ENCODE peak calls at places on chromosomes 13 and 19, in eight cellular contexts. I is SJSA1, U is tibial nerve, V is adrenal gland, O is astrocyte, Q is pancreas, D is neuronal stem cell, W is fibroblast of lung. T is an unnamed sample. For H3K36me3, the result is how much of the 10 kb centered on the place peaks cover.

GRCh38 chr19:39324242-39324842 is 3.7 kb upstream of the LRFN1 start:
- DNase-seq in I (no peak), U (no peak), V (no peak), O (no peak), Q (no peak), D (no peak), W (no peak), T (no peak)

GRCh38 chr19:2412449-2412848 is 14.9 kb downstream of the TIMM13 start:
- DNase-seq in I (no peak), U (no peak), V (no peak), O (no peak), Q (no peak), D (no peak), W (no peak), T (no peak)

GRCh38 chr13:27309967-27310598 is 39.5 kb downstream of the RASL11A start:
- DNase-seq in I (peak), U (no peak), V (no peak), O (no peak), Q (no peak), D (no peak), W (peak), T (peak)

GRCh38 chr13:61880576-61881283 is 465.1 kb upstream of the PCDH20 start:
- DNase-seq in I (no peak), U (no peak), V (no peak), O (no peak), Q (no peak), D (no peak), W (peak), T (peak)

GRCh38 chr19:15403151-15403531 is 15.6 kb downstream of the AKAP8L start:
- DNase-seq in I (no peak), U (no peak), V (no peak), O (no peak), Q (no peak), D (no peak), W (no peak), T (no peak)

GRCh38 chr19:49554701-49555181 is 25.6 kb downstream of the NOSIP start:
- DNase-seq in I (no peak), U (no peak), V (peak), O (no peak), Q (peak), D (no peak), W (no peak), T (no peak)

GRCh38 chr13:38494445-38494844 is 144.8 kb downstream of the UFM1 start:
- DNase-seq in I (no peak), U (no peak), V (no peak), O (no peak), Q (no peak), D (no peak), W (no peak), T (no peak)

GRCh38 chr19:40497214-40497613 is 30.4 kb downstream of the SPTBN4 start:
- DNase-seq in I (no peak), U (no peak), V (no peak), O (no peak), Q (no peak), D (no peak), W (no peak), T (no peak)

GRCh38 chr19:11191273-11191755 is 6.0 kb downstream of the KANK2 start:
- DNase-seq in I (peak), U (peak), V (peak), O (peak), Q (no peak), D (no peak), W (peak), T (peak)

GRCh38 chr19:44712864-44713515 is 14.0 kb downstream of the CEACAM16 start:
- DNase-seq in I (no peak), U (no peak), V (no peak), O (no peak), Q (no peak), D (no peak), W (peak), T (no peak)

GRCh38 chr19:10043286-10043927 is 30.1 kb downstream of the RDH8 start:
- DNase-seq in I (no peak), U (no peak), V (no peak), O (peak), Q (no peak), D (peak), W (peak), T (no peak)

GRCh38 chr13:73039201-73040108 is 19.4 kb upstream of the KLF5 start:
- DNase-seq in I (no peak), U (no peak), V (no peak), O (no peak), Q (no peak), D (no peak), W (no peak), T (no peak)

GRCh38 chr19:7941895-7942596 is 1.4 kb downstream of the TIMM44 start:
- DNase-seq in I (no peak), U (no peak), V (no peak), O (no peak), Q (no peak), D (no peak), W (no peak), T (no peak)

DNA sequence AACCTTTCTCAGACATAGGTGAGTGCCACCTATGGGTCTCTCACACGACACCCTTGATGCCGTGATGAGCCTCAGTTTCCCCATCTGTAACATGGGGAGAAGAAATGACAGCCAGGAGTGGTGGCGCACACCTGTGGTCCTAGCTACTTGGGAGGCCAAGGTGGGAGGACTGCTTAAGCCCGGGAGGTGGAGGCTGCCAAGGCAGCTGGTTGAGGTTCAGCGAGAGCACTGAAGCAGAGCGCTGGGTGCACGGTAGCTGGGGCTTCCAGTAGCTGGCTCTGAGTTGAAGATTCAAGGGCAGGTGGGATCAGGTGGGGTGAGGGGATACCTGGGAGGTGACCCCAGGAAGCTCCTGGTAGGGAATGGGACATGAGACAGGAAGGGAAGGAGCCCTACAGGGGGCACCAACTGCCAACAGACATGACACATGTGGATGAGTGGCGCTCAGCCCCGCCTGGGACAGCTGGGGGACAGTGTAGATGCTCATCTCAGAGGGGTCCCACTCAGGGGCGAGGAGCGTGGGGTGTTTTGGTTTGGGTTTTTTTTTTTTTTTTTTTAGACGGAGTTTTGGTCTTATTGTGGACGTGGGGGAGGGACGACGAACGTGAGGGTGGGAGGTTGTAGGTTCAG is 6.5 kb upstream of the SSBP4 start:
- DNase-seq in I (no peak), U (no peak), V (no peak), O (no peak), Q (no peak), D (no peak), W (no peak), T (no peak)
- H3K4me3 ChIP-seq in I (no peak), U (no peak), V (no peak), O (no peak), Q (no peak), D (no peak), W (no peak), T (no peak)

GRCh38 chr19:47141695-47142094 is 11.1 kb downstream of the SAE1 start:
- DNase-seq in I (no peak), U (no peak), V (no peak), O (no peak), Q (no peak), D (no peak), W (no peak), T (no peak)

GRCh38 chr19:47144630-47145029 is 14.0 kb downstream of the SAE1 start:
- DNase-seq in I (no peak), U (no peak), V (no peak), O (no peak), Q (no peak), D (no peak), W (no peak), T (no peak)

GRCh38 chr19:47143322-47144073 is 12.9 kb downstream of the SAE1 start:
- DNase-seq in I (no peak), U (no peak), V (no peak), O (no peak), Q (no peak), D (no peak), W (no peak), T (no peak)

GRCh38 chr19:47145639-47146486 is 15.2 kb downstream of the SAE1 start:
- DNase-seq in I (no peak), U (no peak), V (no peak), O (no peak), Q (no peak), D (no peak), W (no peak), T (no peak)

GRCh38 chr19:47142779-47143178 is 12.1 kb downstream of the SAE1 start:
- DNase-seq in I (no peak), U (no peak), V (no peak), O (no peak), Q (no peak), D (no peak), W (no peak), T (no peak)
- H3K36me3 ChIP-seq in I (half or more), U (under half), V (under half), O (under half), Q (under half), D (half or more), W (under half), T (half or more)

GRCh38 chr19:35742121-35742724 is at the start of gene IGFLR1:
- DNase-seq in I (no peak), U (no peak), V (no peak), O (no peak), Q (no peak), D (no peak), W (no peak), T (no peak)
- H3K4me3 ChIP-seq in I (no peak), U (peak), V (peak), O (no peak), Q (no peak), D (peak), W (no peak), T (no peak)

DNA sequence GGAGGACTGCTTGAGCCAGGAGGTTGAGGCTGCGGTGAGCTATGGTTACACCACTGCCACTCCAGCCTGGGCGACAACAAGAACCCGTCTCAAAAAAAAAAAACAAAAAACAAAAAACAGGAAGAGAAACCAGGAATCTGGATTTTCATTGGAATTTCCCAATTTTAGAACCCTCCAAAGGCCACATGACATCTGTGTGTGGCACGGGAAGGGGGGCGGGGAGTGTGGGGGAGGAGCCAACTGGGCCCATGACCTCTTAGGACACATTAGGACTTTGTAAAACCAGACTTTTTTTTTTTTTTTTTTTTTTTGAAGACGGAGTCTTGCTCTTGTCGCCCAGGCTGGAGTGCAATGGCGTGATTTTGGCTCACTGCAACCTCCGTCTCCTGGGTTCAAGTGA is 21.2 kb upstream of the MYDGF start:
- DNase-seq in I (no peak), U (peak), V (peak), O (no peak), Q (no peak), D (no peak), W (no peak), T (no peak)
- H3K36me3 ChIP-seq in I (half or more), U (under half), V (under half), O (under half), Q (under half), D (half or more), W (half or more), T (under half)

GRCh38 chr13:28583661-28584091 is 75.3 kb upstream of the POMP start:
- DNase-seq in I (no peak), U (no peak), V (no peak), O (no peak), Q (no peak), D (no peak), W (no peak), T (no peak)
- H3K4me3 ChIP-seq in I (no peak), U (no peak), V (no peak), O (no peak), Q (no peak), D (no peak), W (no peak), T (no peak)

T was measured in MG63.